ENCODE peak calls at places on chromosomes 1 and 21, in seven cellular contexts. G, P, H, Q, A, L and O are unnamed samples.
A peak's percentile ranks its signal among the peaks of the same experiment; 100 is the strongest.

GRCh38 chr1:211923065-211923464 is 92.5 kb upstream of the LPGAT1 start:
- DNase-seq in G (no peak), A (no peak), L (no peak), H (no peak), Q (no peak), P (no peak), O (no peak)

GRCh38 chr1:216904457-216904856 is 181.2 kb upstream of the ESRRG start:
- DNase-seq in G (no peak), H (no peak), P (no peak), L (no peak), A (no peak), Q (no peak), O (no peak)

GRCh38 chr1:167273027-167273800 is 52.5 kb downstream of the POU2F1 start:
- DNase-seq in Q (no peak), H (peak; percentile 10), A (no peak), P (peak; percentile 7), L (no peak), G (no peak), O (no peak)

GRCh38 chr1:44594871-44595735 is 79.2 kb downstream of the TMEM53 start:
- DNase-seq in Q (no peak), A (no peak), P (peak; percentile 95), L (peak; percentile 65), H (peak; percentile 86), G (peak; percentile 85), O (peak; percentile 49)

GRCh38 chr1:69932760-69933159 is 272.6 kb downstream of the LRRC40 start:
- DNase-seq in Q (no peak), L (no peak), H (no peak), G (no peak), P (no peak), A (no peak), O (no peak)

GRCh38 chr1:235584973-235585372 is 64.6 kb downstream of the GNG4 start:
- DNase-seq in A (no peak), Q (no peak), L (no peak), P (no peak), G (no peak), H (no peak), O (no peak)

GRCh38 chr1:90504509-90504908 is 212.6 kb downstream of the BARHL2 start:
- DNase-seq in G (no peak), Q (no peak), L (no peak), A (no peak), H (no peak), P (no peak), O (no peak)

GRCh38 chr1:111563619-111564018 is 56.0 kb upstream of the RAP1A start:
- DNase-seq in Q (no peak), G (no peak), P (peak; percentile 63), L (peak; percentile 16), A (peak; percentile 77), H (no peak), O (no peak)

GRCh38 chr1:81800741-81801031 is at the start of gene ADGRL2:
- DNase-seq in H (peak; percentile 21), Q (no peak), A (no peak), L (no peak), P (peak; percentile 77), G (no peak), O (no peak)

GRCh38 chr1:207069858-207070506 is 16.9 kb downstream of the PFKFB2 start:
- DNase-seq in G (no peak), Q (no peak), P (no peak), L (no peak), A (no peak), H (no peak), O (no peak)

GRCh38 chr1:232554431-232554830 is 75.5 kb downstream of the SIPA1L2 start:
- DNase-seq in H (no peak), Q (no peak), A (no peak), L (no peak), G (no peak), P (no peak), O (no peak)

GRCh38 chr21:38377165-38378093 is 120.6 kb downstream of the KCNJ15 start:
- DNase-seq in Q (no peak), H (no peak), G (no peak), P (peak; percentile 48), L (no peak), A (no peak), O (no peak)

GRCh38 chr1:37958690-37959089 is 11.8 kb upstream of the INPP5B start:
- DNase-seq in H (no peak), A (peak; percentile 91), Q (no peak), G (no peak), L (peak; percentile 58), P (peak; percentile 89), O (no peak)

GRCh38 chr1:199404191-199404590 is 623.3 kb upstream of the NR5A2 start:
- DNase-seq in P (peak; percentile 29), H (no peak), Q (no peak), L (no peak), G (no peak), A (peak; percentile 10), O (no peak)

GRCh38 chr1:78840447-78841251 is 165.9 kb downstream of the ADGRL4 start:
- DNase-seq in A (no peak), G (peak; percentile 14), L (no peak), P (peak; percentile 65), Q (no peak), H (no peak), O (no peak)

GRCh38 chr1:27591622-27592021 is 12.3 kb downstream of the AHDC1 start:
- DNase-seq in G (peak; percentile 13), P (no peak), L (no peak), H (no peak), A (no peak), Q (no peak), O (no peak)

GRCh38 chr1:91774520-91775203 is 111.3 kb downstream of the TGFBR3 start:
- DNase-seq in L (no peak), Q (no peak), P (peak; percentile 68), G (no peak), A (peak; percentile 60), H (no peak), O (no peak)

GRCh38 chr1:3279182-3279470 is 175.3 kb upstream of the ARHGEF16 start:
- DNase-seq in L (no peak), H (no peak), G (no peak), P (no peak), Q (no peak), A (no peak), O (no peak)

GRCh38 chr1:201655243-201655642 is 116.3 kb downstream of the NAV1 start:
- DNase-seq in H (no peak), P (peak; percentile 93), A (no peak), L (no peak), G (no peak), Q (no peak), O (no peak)

GRCh38 chr1:57908471-57908870 is 484.6 kb upstream of the DAB1 start:
- DNase-seq in L (no peak), G (no peak), A (no peak), P (no peak), H (no peak), Q (no peak), O (no peak)

GRCh38 chr1:172427191-172427590 is 6.7 kb downstream of the C1orf105 start:
- DNase-seq in G (no peak), H (no peak), Q (no peak), L (no peak), A (no peak), P (no peak), O (no peak)

GRCh38 chr21:30518876-30519275 is 16.9 kb upstream of the KRTAP19-5 start:
- DNase-seq in Q (no peak), G (no peak), H (no peak), L (no peak), P (no peak), A (no peak), O (no peak)